ENCODE peak calls at places on chromosomes 3 and 15, in seven cellular contexts. R is A549, T is HepG2, I is SK-N-SH, U is IMR-90, G is K562, Q is GM12878. Y is an unnamed sample.

GRCh38 chr15:65841121-65841930 is 28.0 kb upstream of the RAB11A start:
- DNase-seq in U (peak), T (no peak), R (no peak), I (no peak), G (peak), Q (no peak), Y (no peak)

GRCh38 chr15:52799145-52799811 is 9.1 kb upstream of the ONECUT1 start:
- DNase-seq in R (no peak), T (no peak), U (no peak), G (no peak), I (no peak), Q (no peak), Y (no peak)

GRCh38 chr15:64507293-64507802 is 47.0 kb downstream of the ZNF609 start:
- DNase-seq in I (peak), Q (peak), T (peak), R (no peak), G (peak), U (peak), Y (no peak)

GRCh38 chr3:80550154-80550553 is 782.4 kb upstream of the ROBO1 start:
- DNase-seq in Q (no peak), G (no peak), R (no peak), U (no peak), T (no peak), I (no peak), Y (no peak)

GRCh38 chr3:46663611-46664135 is 29.8 kb downstream of the ALS2CL start:
- DNase-seq in R (no peak), Q (no peak), G (peak), U (peak), T (no peak), I (peak), Y (no peak)

GRCh38 chr3:55795296-55795695 is 308.2 kb upstream of the WNT5A start:
- DNase-seq in Q (no peak), I (no peak), G (no peak), U (no peak), T (no peak), R (no peak), Y (no peak)

GRCh38 chr3:19074257-19074938 is 73.9 kb upstream of the KCNH8 start:
- DNase-seq in R (no peak), T (no peak), U (no peak), Q (no peak), G (no peak), I (no peak), Y (no peak)

GRCh38 chr3:177826253-177826652 is 629.0 kb upstream of the TBL1XR1 start:
- DNase-seq in R (no peak), U (no peak), I (no peak), G (no peak), T (no peak), Q (no peak), Y (no peak)

GRCh38 chr15:79209690-79210089 is 72.8 kb upstream of the ANKRD34C start:
- DNase-seq in T (no peak), Q (no peak), I (peak), G (peak), R (no peak), U (no peak), Y (no peak)

GRCh38 chr15:66703540-66703941 is 1.5 kb downstream of the SMAD6 start:
- DNase-seq in T (no peak), I (peak), U (peak), R (no peak), Q (no peak), G (no peak), Y (no peak)

GRCh38 chr3:13142552-13143380 is 69.5 kb upstream of the IQSEC1 start:
- DNase-seq in I (no peak), Q (no peak), T (peak), G (no peak), U (no peak), R (no peak), Y (no peak)

GRCh38 chr15:65254237-65254820 is 32.4 kb downstream of the PARP16 start:
- DNase-seq in G (no peak), U (no peak), I (peak), R (no peak), Q (no peak), T (no peak), Y (no peak)

GRCh38 chr3:153130312-153130977 is 31.6 kb upstream of the RAP2B start:
- DNase-seq in U (peak), T (no peak), R (peak), I (no peak), G (no peak), Q (peak), Y (no peak)

GRCh38 chr3:159762238-159762637 is 226.4 kb upstream of the IL12A start:
- DNase-seq in Q (no peak), G (no peak), R (peak), T (no peak), I (no peak), U (no peak), Y (no peak)

GRCh38 chr15:34239151-34239761 is 14.4 kb downstream of the EMC4 start:
- DNase-seq in G (no peak), R (peak), Q (no peak), I (no peak), U (peak), T (peak), Y (no peak)

GRCh38 chr3:59052803-59053411 is 3.1 kb upstream of the CFAP20DC start:
- DNase-seq in T (peak), R (no peak), U (peak), Q (no peak), G (peak), I (peak), Y (no peak)

GRCh38 chr3:79366414-79366813 is 401.4 kb downstream of the ROBO1 start:
- DNase-seq in G (no peak), U (peak), Q (no peak), I (no peak), R (no peak), T (no peak), Y (no peak)

GRCh38 chr3:17994167-17994566 is 251.7 kb upstream of the TBC1D5 start:
- DNase-seq in Q (no peak), U (no peak), I (no peak), R (no peak), G (no peak), T (no peak), Y (no peak)

GRCh38 chr15:75452968-75453702 is 1.6 kb upstream of the SIN3A start:
- DNase-seq in T (peak), I (no peak), U (no peak), R (peak), G (peak), Q (peak), Y (peak)

GRCh38 chr15:94305133-94305532 is 73.8 kb downstream of the MCTP2 start:
- DNase-seq in Q (no peak), R (no peak), G (no peak), T (no peak), I (no peak), U (peak), Y (no peak)

GRCh38 chr15:94312946-94313345 is 81.6 kb downstream of the MCTP2 start:
- DNase-seq in U (no peak), T (no peak), G (no peak), I (no peak), R (no peak), Q (no peak), Y (no peak)

GRCh38 chr15:94306700-94307650 is 75.6 kb downstream of the MCTP2 start:
- DNase-seq in Q (peak), U (peak), I (no peak), T (no peak), R (no peak), G (no peak), Y (no peak)
- TF ChIP-seq RFX5 in Q (no peak), U (no peak), I (no peak), T (no peak), R (no peak), G (no peak), Y (no peak)

DNA sequence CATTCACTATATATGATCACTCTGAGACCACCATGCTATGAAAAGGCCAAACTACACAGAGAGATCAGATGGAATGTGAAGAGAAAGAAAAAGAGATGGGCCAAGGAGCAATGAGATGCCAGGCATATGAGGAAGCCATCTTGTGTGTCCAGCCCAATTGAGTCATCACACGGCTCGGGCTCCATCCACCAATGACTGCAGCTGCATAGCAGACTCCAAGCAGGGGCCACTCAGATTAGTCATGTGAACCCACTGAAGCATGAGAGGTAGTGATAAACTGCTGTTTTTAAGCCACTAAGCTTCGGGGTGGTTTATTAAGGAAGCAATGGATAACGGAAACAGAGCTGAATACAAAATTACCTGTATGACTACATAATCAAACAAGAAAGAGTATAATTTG is 185.9 kb downstream of the SUCLG2 start:
- DNase-seq in Q (no peak), I (no peak), U (peak), T (no peak), G (peak), R (no peak), Y (no peak)
- TF ChIP-seq RFX5 in Q (no peak), I (no peak), U (no peak), T (no peak), G (no peak), R (no peak), Y (no peak)

DNA sequence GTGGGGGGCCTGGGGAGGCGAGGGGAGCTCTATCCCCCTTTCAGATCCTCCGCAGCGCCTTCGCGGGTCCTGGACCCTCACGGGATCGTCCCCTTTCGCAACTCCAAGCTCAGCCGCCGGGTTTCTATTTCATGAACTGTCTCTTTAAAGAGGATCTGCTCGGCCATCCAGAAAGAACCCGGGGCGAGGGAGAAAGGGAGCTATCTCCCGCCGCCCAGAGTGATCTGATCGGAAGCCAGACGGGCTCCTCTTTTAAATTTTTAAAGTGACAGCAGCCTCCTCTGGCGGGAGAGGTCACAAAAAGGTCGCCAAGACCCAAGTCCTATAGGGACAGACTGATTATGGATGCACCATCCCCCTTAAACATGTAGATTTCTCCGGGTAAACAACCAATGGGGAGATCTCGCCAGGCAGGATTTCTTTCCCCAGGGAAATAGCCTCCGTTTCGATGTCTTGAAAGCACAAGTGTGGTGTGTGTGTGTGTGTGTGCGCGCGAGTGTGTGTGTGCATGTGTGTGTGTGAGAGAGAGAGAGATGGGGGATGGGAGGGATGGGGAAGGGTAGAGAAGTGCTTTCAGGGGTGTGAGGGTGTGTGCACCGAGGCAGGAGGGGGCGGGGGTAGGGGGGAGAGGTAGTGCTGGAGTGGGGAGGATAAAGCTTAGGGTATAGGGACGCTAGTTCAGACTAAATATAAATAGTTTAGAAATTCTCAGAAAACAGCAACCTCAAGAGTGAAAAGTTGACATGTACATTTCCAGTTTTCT is 516.1 kb downstream of the MECOM start:
- DNase-seq in R (peak), T (no peak), Q (no peak), U (peak), I (peak), G (peak), Y (peak)
- TF ChIP-seq RFX5 in R (no peak), T (no peak), Q (no peak), U (no peak), I (no peak), G (no peak), Y (no peak)

GRCh38 chr3:120853416-120853815 is 54.6 kb upstream of the STXBP5L start:
- DNase-seq in R (no peak), G (peak), U (no peak), I (no peak), Q (no peak), T (no peak), Y (no peak)

GRCh38 chr3:120858501-120858900 is 49.5 kb upstream of the STXBP5L start:
- DNase-seq in U (no peak), Q (no peak), G (no peak), R (no peak), T (no peak), I (no peak), Y (no peak)

GRCh38 chr3:120854908-120855526 is 53.0 kb upstream of the STXBP5L start:
- DNase-seq in T (no peak), I (no peak), R (no peak), Q (no peak), G (no peak), U (no peak), Y (no peak)

GRCh38 chr3:120852412-120852811 is 55.6 kb upstream of the STXBP5L start:
- DNase-seq in I (no peak), G (no peak), R (no peak), U (no peak), Q (no peak), T (no peak), Y (no peak)

GRCh38 chr3:120855665-120856437 is 52.2 kb upstream of the STXBP5L start:
- DNase-seq in R (no peak), Q (no peak), T (no peak), U (peak), I (no peak), G (no peak), Y (no peak)
- TF ChIP-seq RFX5 in R (no peak), Q (no peak), T (no peak), U (peak), I (no peak), G (no peak), Y (no peak)

DNA sequence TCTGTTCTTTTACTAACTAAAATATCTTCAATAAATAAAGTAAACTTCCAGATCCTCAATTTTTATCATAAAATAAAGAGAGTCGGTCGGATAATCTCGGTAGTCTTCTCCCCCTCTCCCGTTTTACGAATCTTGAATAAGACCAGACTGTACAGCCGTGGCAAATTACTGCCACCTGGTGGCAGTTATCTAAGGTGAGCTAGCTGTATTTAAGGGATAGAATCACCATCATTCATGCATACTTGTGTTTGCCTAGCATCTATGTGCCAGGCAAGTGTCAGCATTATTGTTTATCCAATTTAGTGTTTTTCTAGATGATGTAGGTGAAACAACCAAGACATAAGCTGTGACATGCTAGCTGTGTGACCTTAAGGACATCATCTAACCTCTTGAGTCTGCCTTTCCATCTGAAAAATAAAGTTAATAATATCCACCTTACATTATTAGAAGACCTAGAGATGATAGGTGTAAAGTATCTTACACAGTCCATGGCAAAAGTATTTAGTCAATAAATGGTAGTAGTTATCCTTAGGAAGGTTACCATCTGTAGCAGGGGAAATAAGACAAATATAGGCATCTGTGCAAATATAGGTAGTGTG is 21.3 kb downstream of the DUT start:
- DNase-seq in Q (no peak), R (peak), G (peak), I (peak), U (peak), T (peak), Y (peak)
- TF ChIP-seq RFX5 in Q (no peak), R (no peak), G (no peak), I (no peak), U (no peak), T (no peak), Y (no peak)